ENCODE peak calls at places on chromosomes 13 and 19, in seven cellular contexts. V is ELR; X is cardiac muscle cell; I is heart right ventricle; K is M059J; H is stimulated activated naive CD8-positive, alpha-beta T cell treated with anti-CD3 and anti-CD28 coated beads, Interleukin-15, amount 100 ng/mL, for 72 hours; O is neural progenitor cell. G is an unnamed sample.
A peak's percentile ranks its signal among the peaks of the same experiment; 100 is the strongest.

GRCh38 chr19:35404879-35405622 is 34.2 kb downstream of the GPR42 start:
- DNase-seq in H (no peak), K (peak; percentile 95), O (peak; percentile 39), X (no peak), I (no peak), V (peak; percentile 84), G (no peak)

GRCh38 chr13:79915386-79915785 is 425.5 kb downstream of the SPRY2 start:
- DNase-seq in X (no peak), H (no peak), O (no peak), V (no peak), I (no peak), K (no peak), G (no peak)

GRCh38 chr13:46119883-46120614 is 15.2 kb upstream of the CPB2 start:
- DNase-seq in O (no peak), H (no peak), V (peak; percentile 48), I (no peak), X (no peak), K (peak; percentile 79), G (no peak)

GRCh38 chr13:102912599-102912998 is 66.8 kb downstream of the ERCC5 start:
- DNase-seq in O (no peak), H (no peak), K (no peak), I (no peak), V (no peak), X (no peak), G (no peak)

GRCh38 chr13:97660488-97661086 is 226.6 kb downstream of the RAP2A start:
- DNase-seq in X (no peak), I (no peak), H (no peak), K (no peak), V (no peak), O (no peak), G (no peak)

GRCh38 chr13:74210693-74211393 is 76.6 kb upstream of the KLF12 start:
- DNase-seq in X (peak; percentile 35), V (peak; percentile 97), K (peak; percentile 92), H (no peak), I (no peak), O (no peak), G (no peak)

GRCh38 chr13:113029487-113030258 is 60.7 kb downstream of the MCF2L start:
- DNase-seq in I (peak; percentile 54), V (peak; percentile 38), K (no peak), X (peak; percentile 63), H (peak; percentile 56), O (peak; percentile 70), G (no peak)

GRCh38 chr13:46339035-46339666 is 47.9 kb downstream of the RUBCNL start:
- DNase-seq in X (no peak), I (no peak), H (no peak), V (peak; percentile 70), K (peak; percentile 89), O (no peak), G (no peak)

GRCh38 chr19:31385744-31386143 is 36.5 kb upstream of the TSHZ3 start:
- DNase-seq in H (no peak), I (no peak), V (no peak), K (no peak), X (no peak), O (no peak), G (no peak)

GRCh38 chr19:632228-633067 is 889 bp downstream of the POLRMT start:
- DNase-seq in V (peak; percentile 78), K (peak; percentile 29), X (peak; percentile 60), O (peak; percentile 77), H (peak; percentile 33), I (no peak), G (no peak)

GRCh38 chr19:39363909-39364457 is 21.8 kb downstream of the SAMD4B start:
- DNase-seq in X (no peak), K (peak; percentile 20), I (peak; percentile 33), V (no peak), O (no peak), H (no peak), G (no peak)

GRCh38 chr13:30038884-30039283 is 188.5 kb upstream of the UBL3 start:
- DNase-seq in K (peak; percentile 23), X (no peak), O (peak; percentile 10), H (no peak), V (peak; percentile 35), I (no peak), G (no peak)

GRCh38 chr13:112713517-112714253 is 23.8 kb downstream of the ATP11A start:
- DNase-seq in X (no peak), K (no peak), H (no peak), O (no peak), I (no peak), V (no peak), G (no peak)

GRCh38 chr19:18710986-18711751 is 27.7 kb downstream of the CRTC1 start:
- DNase-seq in X (no peak), H (no peak), V (no peak), K (no peak), O (no peak), I (peak; percentile 56), G (no peak)

GRCh38 chr13:110676511-110677204 is 29.3 kb downstream of the CARS2 start:
- DNase-seq in O (no peak), K (no peak), I (no peak), X (no peak), V (no peak), H (no peak), G (no peak)

GRCh38 chr19:38193445-38193844 is 30.6 kb downstream of the DPF1 start:
- DNase-seq in O (no peak), K (no peak), X (no peak), V (no peak), H (no peak), I (no peak), G (no peak)

GRCh38 chr19:15251010-15251748 is 18.9 kb upstream of the EPHX3 start:
- DNase-seq in K (peak; percentile 89), O (no peak), X (no peak), I (peak; percentile 54), V (peak; percentile 82), H (no peak), G (no peak)

GRCh38 chr19:5809469-5809868 is 4.6 kb downstream of the NRTN start:
- DNase-seq in H (no peak), O (no peak), V (no peak), K (no peak), I (no peak), X (no peak), G (no peak)

GRCh38 chr13:113089693-113090414 is 15.7 kb upstream of the F7 start:
- DNase-seq in K (no peak), H (no peak), O (no peak), I (no peak), V (no peak), X (peak; percentile 14), G (no peak)